ENCODE peak calls at places on chromosome 15, in nine cellular contexts. K, D, A, Y, R, E, F, G and O are unnamed samples.

GRCh38 chr15:76973362-76973743 is 21.6 kb upstream of the PSTPIP1 start:
- DNase-seq in K (no peak), D (peak), A (no peak), Y (peak), R (peak), E (peak), F (peak), G (no peak), O (peak)

GRCh38 chr15:38164061-38164460 is 88.6 kb upstream of the SPRED1 start:
- DNase-seq in K (no peak), D (no peak), A (no peak), Y (no peak), R (no peak), E (no peak), F (no peak), G (no peak), O (no peak)

GRCh38 chr15:90239371-90239770 is 5.4 kb downstream of the GDPGP1 start:
- DNase-seq in K (no peak), D (no peak), A (no peak), Y (no peak), R (no peak), E (no peak), F (no peak), G (no peak), O (no peak)

GRCh38 chr15:89199734-89200133 is 21.6 kb downstream of the RLBP1 start:
- DNase-seq in K (no peak), D (no peak), A (no peak), Y (no peak), R (no peak), E (no peak), F (no peak), G (no peak), O (no peak)

GRCh38 chr15:79311901-79312553 is 1.1 kb downstream of the TMED3 start:
- DNase-seq in K (no peak), D (no peak), A (no peak), Y (peak), R (no peak), E (no peak), F (no peak), G (no peak), O (peak)

GRCh38 chr15:68537506-68537905 is 41.3 kb upstream of the CORO2B start:
- DNase-seq in K (no peak), D (no peak), A (no peak), Y (no peak), R (no peak), E (no peak), F (no peak), G (no peak), O (no peak)

GRCh38 chr15:67735896-67736295 is 89.4 kb upstream of the SKOR1 start:
- DNase-seq in K (no peak), D (no peak), A (no peak), Y (no peak), R (no peak), E (no peak), F (no peak), G (no peak), O (no peak)

GRCh38 chr15:85542895-85543331 is 162.5 kb downstream of the AKAP13 start:
- DNase-seq in K (no peak), D (no peak), A (peak), Y (no peak), R (no peak), E (no peak), F (no peak), G (no peak), O (peak)

GRCh38 chr15:77546870-77547269 is 85.8 kb downstream of the LINGO1 start:
- DNase-seq in K (no peak), D (no peak), A (no peak), Y (no peak), R (no peak), E (no peak), F (no peak), G (no peak), O (no peak)

GRCh38 chr15:45393851-45394250 is 15.5 kb upstream of the GATM start:
- DNase-seq in K (no peak), D (no peak), A (peak), Y (peak), R (no peak), E (no peak), F (no peak), G (no peak), O (peak)

GRCh38 chr15:66944121-66944520 is 121.3 kb upstream of the SMAD3 start:
- DNase-seq in K (no peak), D (no peak), A (no peak), Y (no peak), R (no peak), E (no peak), F (no peak), G (no peak), O (no peak)

GRCh38 chr15:57923311-57923710 is 142.2 kb downstream of the ALDH1A2 start:
- DNase-seq in K (no peak), D (no peak), A (no peak), Y (no peak), R (no peak), E (peak), F (no peak), G (no peak), O (no peak)

GRCh38 chr15:89936793-89937265 is 24.1 kb upstream of the ARPIN start:
- DNase-seq in K (no peak), D (no peak), A (no peak), Y (no peak), R (no peak), E (no peak), F (no peak), G (no peak), O (peak)